ENCODE peak calls at places on chromosomes 16 and 17, in nine cellular contexts. A, O, V, Q, C, Y, G, W and S are unnamed samples. For H3K4me1, the result is how much of the 10 kb centered on the place peaks cover.

GRCh38 chr16:58032710-58033293 is 7.2 kb downstream of the MMP15 start:
- DNase-seq in A (no peak), O (no peak), V (no peak), Q (peak), C (no peak), Y (peak), G (no peak), W (no peak), S (no peak)

GRCh38 chr16:28491080-28491969 is 549 bp downstream of the CLN3 start:
- DNase-seq in A (no peak), O (peak), V (peak), Q (peak), C (peak), Y (peak), G (peak), W (peak), S (no peak)

GRCh38 chr17:17353625-17354484 is 50.7 kb downstream of the NT5M start:
- DNase-seq in A (no peak), O (no peak), V (no peak), Q (no peak), C (no peak), Y (no peak), G (no peak), W (no peak), S (no peak)

GRCh38 chr17:77555741-77556291 is 402.7 kb upstream of the TNRC6C start:
- DNase-seq in A (no peak), O (no peak), V (peak), Q (peak), C (no peak), Y (no peak), G (no peak), W (peak), S (no peak)

GRCh38 chr16:69087161-69087581 is 18.3 kb upstream of the HAS3 start:
- DNase-seq in A (no peak), O (no peak), V (no peak), Q (no peak), C (no peak), Y (no peak), G (no peak), W (no peak), S (no peak)

GRCh38 chr17:980406-981291 is 1.1 kb upstream of the NXN start:
- DNase-seq in A (no peak), O (peak), V (peak), Q (peak), C (peak), Y (peak), G (peak), W (peak), S (peak)

GRCh38 chr16:68377667-68378420 is 67.0 kb downstream of the PRMT7 start:
- DNase-seq in A (no peak), O (no peak), V (no peak), Q (peak), C (no peak), Y (no peak), G (no peak), W (no peak), S (no peak)

GRCh38 chr16:10927497-10928112 is 14.7 kb downstream of the DEXI start:
- DNase-seq in A (no peak), O (no peak), V (no peak), Q (no peak), C (no peak), Y (no peak), G (no peak), W (no peak), S (no peak)

GRCh38 chr16:88346680-88347505 is 35.9 kb upstream of the ZNF469 start:
- DNase-seq in A (no peak), O (no peak), V (peak), Q (no peak), C (peak), Y (no peak), G (no peak), W (no peak), S (no peak)

GRCh38 chr17:41196068-41196467 is 6.4 kb downstream of the KRTAP9-1 start:
- DNase-seq in A (no peak), O (no peak), V (no peak), Q (no peak), C (no peak), Y (no peak), G (no peak), W (no peak), S (no peak)

GRCh38 chr17:77269696-77270681 is 129.2 kb downstream of the SEC14L1 start:
- DNase-seq in A (no peak), O (no peak), V (peak), Q (no peak), C (no peak), Y (no peak), G (no peak), W (no peak), S (no peak)

GRCh38 chr16:46748775-46749705 is 896 bp upstream of the MYLK3 start:
- DNase-seq in A (no peak), O (no peak), V (peak), Q (peak), C (no peak), Y (peak), G (no peak), W (no peak), S (no peak)

GRCh38 chr16:67166035-67166882 is 1.7 kb downstream of the HSF4 start:
- DNase-seq in A (no peak), O (no peak), V (no peak), Q (no peak), C (no peak), Y (no peak), G (no peak), W (no peak), S (no peak)

GRCh38 chr17:7755095-7755890 is 37.7 kb downstream of the DNAH2 start:
- DNase-seq in A (no peak), O (no peak), V (no peak), Q (no peak), C (no peak), Y (no peak), G (no peak), W (peak), S (no peak)

GRCh38 chr17:47072881-47073280 is 93.8 kb upstream of the RPRML start:
- DNase-seq in A (no peak), O (no peak), V (no peak), Q (peak), C (peak), Y (peak), G (no peak), W (no peak), S (no peak)

GRCh38 chr17:45366049-45366448 is 49.2 kb upstream of the MAP3K14 start:
- DNase-seq in A (no peak), O (no peak), V (no peak), Q (no peak), C (no peak), Y (no peak), G (no peak), W (no peak), S (no peak)

GRCh38 chr17:81254955-81255717 is 16.0 kb downstream of the NDUFAF8 start:
- DNase-seq in A (no peak), O (no peak), V (peak), Q (no peak), C (peak), Y (peak), G (peak), W (peak), S (no peak)

GRCh38 chr17:51682115-51682514 is 421.8 kb downstream of the UTP18 start:
- DNase-seq in A (no peak), O (no peak), V (no peak), Q (no peak), C (no peak), Y (no peak), G (no peak), W (no peak), S (no peak)

GRCh38 chr17:61196302-61196704 is 203.3 kb upstream of the TBX2 start:
- DNase-seq in A (no peak), O (no peak), V (no peak), Q (peak), C (no peak), Y (no peak), G (peak), W (no peak), S (no peak)

GRCh38 chr17:41326173-41327145 is 10.9 kb upstream of the KRTAP17-1 start:
- DNase-seq in A (no peak), O (no peak), V (no peak), Q (no peak), C (no peak), Y (no peak), G (no peak), W (no peak), S (no peak)

GRCh38 chr16:65572156-65572555 is 450.3 kb upstream of the CDH11 start:
- DNase-seq in A (no peak), O (no peak), V (no peak), Q (no peak), C (no peak), Y (no peak), G (no peak), W (no peak), S (no peak)

GRCh38 chr16:78553268-78554044 is 454.0 kb downstream of the WWOX start:
- DNase-seq in A (no peak), O (no peak), V (no peak), Q (no peak), C (no peak), Y (no peak), G (no peak), W (no peak), S (no peak)

GRCh38 chr16:22323998-22324786 is 27.0 kb downstream of the POLR3E start:
- DNase-seq in A (no peak), O (no peak), V (no peak), Q (no peak), C (no peak), Y (no peak), G (no peak), W (no peak), S (no peak)

GRCh38 chr16:89727406-89728120 is 6.2 kb downstream of the ZNF276 start:
- DNase-seq in A (no peak), O (no peak), V (no peak), Q (no peak), C (no peak), Y (no peak), G (no peak), W (no peak), S (no peak)

GRCh38 chr17:57424777-57425188 is 168.5 kb downstream of the MSI2 start:
- DNase-seq in A (no peak), O (no peak), V (no peak), Q (no peak), C (no peak), Y (no peak), G (peak), W (peak), S (no peak)

GRCh38 chr17:54771409-54771808 is 129.2 kb upstream of the TOM1L1 start:
- DNase-seq in A (no peak), O (no peak), V (no peak), Q (no peak), C (no peak), Y (no peak), G (no peak), W (no peak), S (no peak)

GRCh38 chr17:2602597-2603017 is 9.2 kb downstream of the PAFAH1B1 start:
- DNase-seq in A (no peak), O (no peak), V (no peak), Q (no peak), C (no peak), Y (no peak), G (peak), W (no peak), S (no peak)

GRCh38 chr16:69579783-69580182 is 14.0 kb downstream of the NFAT5 start:
- DNase-seq in A (no peak), O (no peak), V (no peak), Q (no peak), C (no peak), Y (no peak), G (no peak), W (no peak), S (no peak)

GRCh38 chr17:35030780-35031179 is 32.7 kb downstream of the RFFL start:
- DNase-seq in A (no peak), O (no peak), V (no peak), Q (no peak), C (no peak), Y (no peak), G (no peak), W (no peak), S (no peak)

GRCh38 chr17:43553501-43554018 is 7.4 kb upstream of the ETV4 start:
- DNase-seq in A (no peak), O (no peak), V (no peak), Q (peak), C (no peak), Y (no peak), G (no peak), W (no peak), S (no peak)

GRCh38 chr16:88913001-88913612 is 46.6 kb upstream of the PABPN1L start:
- DNase-seq in A (no peak), O (no peak), V (no peak), Q (no peak), C (no peak), Y (no peak), G (no peak), W (no peak), S (no peak)

DNA sequence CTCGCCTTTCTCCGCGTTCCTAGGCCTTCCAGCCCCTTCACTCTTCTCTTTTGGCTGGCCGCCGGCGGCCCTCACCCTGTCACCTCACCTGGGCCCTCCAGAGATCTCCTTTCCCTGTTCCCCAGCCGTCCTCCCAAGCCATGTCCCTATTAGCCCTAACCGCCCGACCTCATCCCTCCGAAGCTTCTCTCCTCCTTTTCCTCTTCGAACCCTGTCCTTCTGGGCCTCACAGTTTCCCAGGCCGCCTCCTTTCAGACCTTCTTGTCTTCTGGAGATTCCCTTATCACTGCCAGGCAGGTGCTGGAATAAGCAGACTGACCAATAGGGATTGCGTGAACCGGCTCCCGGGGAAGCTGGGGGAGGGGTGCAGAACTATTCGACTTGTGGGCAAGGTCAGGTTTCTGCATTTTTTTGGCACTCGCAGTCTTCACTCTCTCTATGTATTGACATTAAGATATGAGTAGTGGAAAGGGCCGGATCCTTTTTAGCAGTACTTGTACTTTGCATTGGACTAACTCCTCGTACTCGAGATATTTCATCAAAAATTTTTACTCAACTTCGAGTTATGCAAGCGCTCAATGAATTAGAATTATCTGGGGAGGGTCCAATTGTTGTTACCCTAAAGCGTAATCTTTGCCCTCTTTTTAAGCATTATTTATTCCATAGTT is 689 bp downstream of the RHOT1 start:
- DNase-seq in A (no peak), O (peak), V (peak), Q (peak), C (peak), Y (peak), G (peak), W (peak), S (no peak)
- H3K4me1 ChIP-seq in A (under half), O (under half), V (under half), Q (under half), C (under half), Y (under half), G (half or more), W (under half), S (under half)

DNA sequence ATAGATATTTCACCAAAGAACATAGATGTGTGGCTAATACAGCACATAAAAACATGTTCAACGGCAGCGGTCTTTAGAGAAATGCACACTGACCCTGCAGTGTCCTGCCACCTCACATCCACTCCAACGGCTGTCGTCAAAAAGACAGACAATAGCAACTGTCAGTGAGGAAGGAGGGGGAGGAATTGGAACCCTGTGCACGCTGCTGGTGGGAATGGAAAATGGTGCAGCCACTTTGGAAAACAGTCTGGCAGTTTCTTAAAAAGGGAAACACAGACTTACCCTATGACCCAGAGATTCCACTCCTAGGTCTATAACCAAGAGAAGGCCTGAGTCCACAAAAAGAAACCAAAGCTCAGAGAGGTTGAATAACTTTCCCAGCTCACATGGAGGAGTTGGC is 7.7 kb downstream of the CEP295NL start:
- DNase-seq in A (no peak), O (no peak), V (peak), Q (no peak), C (no peak), Y (no peak), G (no peak), W (no peak), S (no peak)
- H3K27ac ChIP-seq in A (peak), O (no peak), V (no peak), Q (peak), C (no peak), Y (peak), G (no peak), W (peak), S (no peak)

GRCh38 chr16:3868967-3869366 is 11.5 kb downstream of the CREBBP start:
- DNase-seq in A (no peak), O (no peak), V (no peak), Q (no peak), C (no peak), Y (no peak), G (no peak), W (no peak), S (no peak)

GRCh38 chr16:3868556-3868955 is 12.0 kb downstream of the CREBBP start:
- DNase-seq in A (no peak), O (no peak), V (no peak), Q (no peak), C (no peak), Y (no peak), G (no peak), W (no peak), S (no peak)

GRCh38 chr16:3865241-3865640 is 15.3 kb downstream of the CREBBP start:
- DNase-seq in A (no peak), O (no peak), V (no peak), Q (no peak), C (no peak), Y (no peak), G (no peak), W (no peak), S (no peak)

GRCh38 chr16:3864562-3864961 is 16.0 kb downstream of the CREBBP start:
- DNase-seq in A (no peak), O (no peak), V (no peak), Q (no peak), C (no peak), Y (no peak), G (no peak), W (no peak), S (no peak)

DNA sequence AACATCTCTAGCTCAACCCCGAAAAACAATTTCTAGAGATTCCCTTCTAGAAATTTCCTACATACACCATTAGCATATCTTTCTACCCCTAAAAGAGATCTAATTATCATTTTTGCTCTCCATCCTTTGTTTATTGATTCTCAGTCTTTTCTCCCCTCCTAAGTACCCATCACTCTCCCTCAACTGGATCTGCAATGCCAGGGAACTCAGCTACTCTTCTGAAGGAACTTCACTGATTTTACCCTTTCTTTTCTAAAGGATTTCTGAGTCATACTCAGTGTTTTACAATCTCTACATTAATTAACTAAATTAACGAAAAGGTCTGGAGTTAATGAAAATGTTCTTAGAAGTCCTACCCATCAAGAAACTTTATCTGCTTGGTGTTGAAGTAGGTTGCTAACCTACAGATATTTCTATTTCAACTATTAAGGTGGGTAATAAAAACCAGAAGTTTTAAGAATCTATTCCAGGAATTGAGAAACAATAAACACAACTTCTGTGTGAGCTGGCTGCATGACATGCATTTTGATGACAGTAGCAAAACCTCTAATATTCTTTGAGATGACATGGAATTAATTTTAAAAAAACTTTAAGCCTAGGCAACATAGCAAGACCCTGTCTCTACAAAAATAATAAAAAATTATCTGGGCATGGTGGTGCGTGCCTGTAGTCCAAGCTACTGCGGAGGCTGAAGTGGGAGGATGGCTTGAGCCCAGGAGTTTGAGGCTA is 13.6 kb downstream of the CREBBP start:
- DNase-seq in A (no peak), O (no peak), V (no peak), Q (no peak), C (no peak), Y (no peak), G (no peak), W (no peak), S (no peak)
- H3K4me1 ChIP-seq in A (half or more), O (under half), V (half or more), Q (under half), C (under half), Y (half or more), G (under half), W (half or more), S (under half)

GRCh38 chr17:29977836-29978235 is 36.4 kb downstream of the EFCAB5 start:
- DNase-seq in A (no peak), O (no peak), V (no peak), Q (no peak), C (no peak), Y (no peak), G (no peak), W (no peak), S (no peak)
- H3K27ac ChIP-seq in A (no peak), O (no peak), V (no peak), Q (no peak), C (no peak), Y (no peak), G (no peak), W (no peak), S (no peak)

DNA sequence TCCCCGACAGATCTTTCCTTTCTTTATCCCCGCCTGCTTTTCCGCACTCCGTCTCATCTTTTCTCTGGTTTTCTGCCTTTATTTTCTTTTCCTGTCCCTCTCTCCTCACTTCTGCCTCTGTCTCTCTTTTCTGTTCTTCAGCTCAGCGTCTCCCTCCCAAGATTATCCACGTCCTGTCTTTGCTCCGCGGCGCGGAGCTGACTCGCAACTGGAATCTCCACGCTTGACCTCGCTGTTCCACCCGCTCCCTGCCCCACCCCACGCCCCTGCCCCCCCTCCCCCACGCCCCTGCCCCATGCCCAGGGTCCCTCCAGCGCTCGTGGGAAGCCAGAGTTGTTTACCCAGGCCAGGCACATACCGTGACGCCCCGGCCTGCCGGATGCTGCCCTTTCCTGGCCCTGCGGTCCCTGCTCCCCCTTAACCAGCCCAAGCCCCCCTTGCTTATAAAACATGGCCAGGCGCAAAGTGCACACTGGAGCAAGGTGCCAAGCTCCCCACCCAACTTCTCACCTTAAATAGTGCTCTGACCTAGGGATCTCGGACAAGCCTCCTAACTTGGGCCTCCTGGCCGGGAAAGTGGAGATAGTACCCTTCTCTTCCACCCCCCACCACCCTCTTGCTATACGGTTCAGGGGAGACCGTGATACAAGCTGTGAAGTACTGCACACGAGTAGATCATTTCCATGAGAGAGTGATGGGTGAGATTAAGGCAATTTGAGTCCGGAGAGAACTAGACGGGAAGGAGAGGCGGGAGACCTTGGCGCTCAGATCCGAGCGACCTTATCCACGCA is 4.7 kb upstream of the LHX1 start:
- DNase-seq in A (no peak), O (no peak), V (peak), Q (peak), C (no peak), Y (no peak), G (no peak), W (no peak), S (no peak)
- H3K4me1 ChIP-seq in A (half or more), O (under half), V (under half), Q (under half), C (under half), Y (half or more), G (under half), W (half or more), S (half or more)